ENCODE peak calls at places on chromosomes 13 and 19, in six cellular contexts. One of them, this sample, is unnamed.

GRCh38 chr19:2357279-2358206 is 2.5 kb upstream of the TMPRSS9 start:
- DNase-seq in sigmoid colon: no peak
- DNase-seq in hippocampal formation: no peak
- DNase-seq in neural progenitor cell: no peak
- DNase-seq in endothelial cell: no peak
- DNase-seq in T1000: no peak
- DNase-seq in this sample: no peak

GRCh38 chr19:19606021-19606420 is 12.5 kb downstream of the PBX4 start:
- DNase-seq in sigmoid colon: no peak
- DNase-seq in hippocampal formation: no peak
- DNase-seq in neural progenitor cell: no peak
- DNase-seq in endothelial cell: no peak
- DNase-seq in T1000: no peak
- DNase-seq in this sample: no peak

GRCh38 chr19:10503002-10503789 is at the start of gene KEAP1:
- DNase-seq in sigmoid colon: peak
- DNase-seq in hippocampal formation: no peak
- DNase-seq in neural progenitor cell: peak
- DNase-seq in endothelial cell: peak
- DNase-seq in T1000: no peak
- DNase-seq in this sample: peak

GRCh38 chr13:37747071-37747612 is 122.4 kb downstream of the TRPC4 start:
- DNase-seq in sigmoid colon: no peak
- DNase-seq in hippocampal formation: no peak
- DNase-seq in neural progenitor cell: no peak
- DNase-seq in endothelial cell: no peak
- DNase-seq in T1000: no peak
- DNase-seq in this sample: no peak

GRCh38 chr13:111304041-111304544 is 16.3 kb upstream of the TEX29 start:
- DNase-seq in sigmoid colon: no peak
- DNase-seq in hippocampal formation: no peak
- DNase-seq in neural progenitor cell: no peak
- DNase-seq in endothelial cell: no peak
- DNase-seq in T1000: no peak
- DNase-seq in this sample: no peak

GRCh38 chr19:16025108-16026101 is 50.9 kb upstream of the TPM4 start:
- DNase-seq in sigmoid colon: peak
- DNase-seq in hippocampal formation: no peak
- DNase-seq in neural progenitor cell: peak
- DNase-seq in endothelial cell: peak
- DNase-seq in T1000: no peak
- DNase-seq in this sample: no peak

GRCh38 chr19:47663911-47664771 is 49.1 kb upstream of the EHD2 start:
- DNase-seq in sigmoid colon: peak
- DNase-seq in hippocampal formation: peak
- DNase-seq in neural progenitor cell: no peak
- DNase-seq in endothelial cell: no peak
- DNase-seq in T1000: peak
- DNase-seq in this sample: no peak

GRCh38 chr13:47216176-47216822 is 319.4 kb upstream of the HTR2A start:
- DNase-seq in sigmoid colon: no peak
- DNase-seq in hippocampal formation: no peak
- DNase-seq in neural progenitor cell: no peak
- DNase-seq in endothelial cell: no peak
- DNase-seq in T1000: no peak
- DNase-seq in this sample: no peak

GRCh38 chr19:7257148-7258041 is 36.8 kb downstream of the INSR start:
- DNase-seq in sigmoid colon: peak
- DNase-seq in hippocampal formation: no peak
- DNase-seq in neural progenitor cell: no peak
- DNase-seq in endothelial cell: no peak
- DNase-seq in T1000: no peak
- DNase-seq in this sample: no peak

This sample was measured in stimulated activated CD4-positive, alpha-beta T cell treated with anti-CD3 and anti-CD28 coated beads, TNF-alpha, amount 100 ng/mL, for 4 hours.